ENCODE peak calls at places on chromosomes 6 and 20, in six cellular contexts. U is mammary epithelial cell; Y is CD8-positive, alpha-beta memory T cell; A is Panc1; B is SJSA1; R is uterus. X is an unnamed sample. For H3K9me3, the result is how much of the 10 kb centered on the place peaks cover.

GRCh38 chr6:72250664-72251063 is 364.3 kb downstream of the RIMS1 start:
- DNase-seq in A (no peak), U (no peak), B (no peak), R (no peak), Y (no peak), X (no peak)

GRCh38 chr20:43514062-43514971 is 6.8 kb downstream of the L3MBTL1 start:
- DNase-seq in U (peak), Y (peak), B (no peak), A (peak), R (peak), X (peak)

GRCh38 chr6:4581468-4582420 is 194.5 kb upstream of the CDYL start:
- DNase-seq in R (no peak), U (no peak), A (no peak), B (peak), Y (no peak), X (no peak)

GRCh38 chr6:157110620-157111019 is 212.7 kb downstream of the TMEM242 start:
- DNase-seq in B (no peak), R (no peak), A (no peak), U (no peak), Y (no peak), X (no peak)

GRCh38 chr6:100463685-100464161 is 998 bp downstream of the SIM1 start:
- DNase-seq in A (no peak), Y (no peak), U (no peak), R (no peak), B (no peak), X (no peak)

GRCh38 chr6:78593898-78594666 is 273.3 kb upstream of the IRAK1BP1 start:
- DNase-seq in A (no peak), B (no peak), Y (no peak), R (no peak), U (peak), X (no peak)

GRCh38 chr6:50819527-50819905 is 845 bp downstream of the TFAP2B start:
- DNase-seq in Y (no peak), U (peak), A (no peak), B (no peak), R (no peak), X (no peak)

GRCh38 chr6:3869632-3870527 is 20.7 kb downstream of the FAM50B start:
- DNase-seq in U (no peak), Y (no peak), A (no peak), B (no peak), R (no peak), X (no peak)

GRCh38 chr6:75201901-75202672 is 3.8 kb downstream of the COL12A1 start:
- DNase-seq in U (peak), Y (no peak), R (peak), A (no peak), B (no peak), X (no peak)

GRCh38 chr20:56187791-56188190 is 60.7 kb upstream of the MC3R start:
- DNase-seq in A (no peak), U (peak), R (no peak), Y (no peak), B (no peak), X (no peak)
- H3K9me3 ChIP-seq in A (under half), U (under half), R (under half), Y (under half), B (under half), X (under half)

GRCh38 chr20:55205684-55206083 is 730.3 kb downstream of the DOK5 start:
- DNase-seq in Y (no peak), R (no peak), A (no peak), U (peak), B (no peak), X (no peak)
- H3K9me3 ChIP-seq in Y (under half), R (under half), A (under half), U (under half), B (under half), X (under half)

DNA sequence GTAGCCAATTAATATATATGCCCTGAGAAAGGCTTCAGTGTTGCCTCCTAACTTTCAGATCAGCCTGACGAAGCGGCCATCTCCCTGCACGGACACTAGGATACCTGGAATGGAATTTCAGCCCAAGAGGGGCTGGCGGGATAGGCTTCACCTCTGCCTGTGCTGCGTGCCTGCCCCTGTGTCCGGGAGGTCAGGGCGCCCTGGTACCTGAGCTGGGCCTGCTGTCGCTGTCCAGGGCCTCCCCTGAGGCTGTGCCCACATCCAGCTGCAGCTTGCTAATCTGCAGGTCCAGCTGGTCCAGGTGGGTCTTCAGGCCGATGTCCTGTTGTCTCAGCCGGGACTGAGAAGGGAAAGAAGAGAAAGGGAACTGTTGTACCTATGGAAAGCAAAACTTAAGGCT is 8.6 kb downstream of the DACT2 start:
- DNase-seq in R (no peak), B (no peak), U (no peak), A (no peak), Y (no peak), X (no peak)
- H3K9me3 ChIP-seq in R (under half), B (under half), U (under half), A (under half), Y (under half), X (under half)

DNA sequence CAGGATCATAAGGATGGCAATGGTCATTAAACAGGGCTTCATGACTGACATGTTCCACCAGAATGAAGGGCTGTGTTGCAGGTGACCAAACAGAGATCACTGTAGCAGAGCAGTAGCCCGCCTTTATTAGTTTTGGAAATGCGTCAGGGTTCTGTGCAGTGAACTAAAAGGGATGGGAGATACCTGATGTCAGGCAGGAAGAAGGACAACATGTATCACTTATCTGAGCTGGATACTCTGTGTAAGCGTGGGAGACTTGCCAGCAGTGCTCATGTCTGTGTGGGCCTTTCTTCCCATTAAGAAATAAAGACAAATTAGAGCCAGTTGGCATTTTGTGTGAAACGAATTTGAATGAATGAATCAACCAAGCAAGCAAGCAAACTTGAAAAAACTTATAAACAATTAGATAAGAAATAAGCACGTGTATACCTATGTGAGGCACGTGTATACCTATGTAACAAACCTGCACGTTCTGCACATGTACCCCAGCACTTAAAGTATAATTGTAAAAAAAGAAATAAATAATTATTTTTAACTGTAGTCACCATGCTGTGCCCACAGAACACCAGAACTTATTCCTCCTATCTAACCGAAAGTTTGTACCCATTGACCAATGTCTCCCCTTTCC is at the start of gene DEFB116:
- DNase-seq in U (no peak), R (no peak), B (no peak), A (no peak), Y (no peak), X (no peak)
- H3K9me3 ChIP-seq in U (under half), R (under half), B (under half), A (under half), Y (under half), X (under half)

DNA sequence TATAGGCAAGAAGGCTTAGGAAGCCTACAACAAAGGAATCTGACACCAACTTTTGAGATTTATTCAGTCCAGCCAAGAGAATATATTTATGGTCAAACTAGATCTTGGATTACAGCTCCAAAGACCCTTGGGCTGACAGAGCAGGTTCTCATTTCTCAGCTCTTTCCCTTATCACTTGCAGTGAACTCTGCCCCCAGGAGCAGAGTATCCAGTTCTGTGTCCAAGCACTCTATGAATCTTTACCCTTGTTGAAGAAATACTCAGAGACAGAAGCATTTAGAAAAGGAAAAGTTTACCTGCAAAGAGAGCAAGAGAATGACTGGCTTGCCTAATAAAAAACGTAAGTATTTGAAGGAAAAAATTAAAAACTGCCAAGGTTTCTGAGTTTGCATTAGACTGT is 190.5 kb downstream of the SLC16A10 start:
- DNase-seq in A (no peak), R (no peak), B (no peak), U (no peak), Y (no peak), X (no peak)
- H3K9me3 ChIP-seq in A (under half), R (under half), B (under half), U (under half), Y (under half), X (under half)

GRCh38 chr6:88663801-88664200 is 299.6 kb downstream of the RNGTT start:
- DNase-seq in A (no peak), R (no peak), B (no peak), U (no peak), Y (no peak), X (no peak)
- H3K9me3 ChIP-seq in A (under half), R (under half), B (under half), U (under half), Y (under half), X (under half)

GRCh38 chr6:117911150-117911549 is 4.1 kb downstream of the SLC35F1 start:
- DNase-seq in R (no peak), A (no peak), Y (no peak), U (no peak), B (no peak), X (no peak)
- H3K9me3 ChIP-seq in R (under half), A (under half), Y (under half), U (under half), B (under half), X (under half)

X was measured in T-helper 17 cell.